ENCODE peak calls at places on chromosomes 12 and 14, in eight cellular contexts. One of them, this sample, is unnamed. For H3K9me3, the result is how much of the 10 kb centered on the place peaks cover.

GRCh38 chr14:51304428-51304827 is 64.4 kb downstream of the TMX1 start:
- DNase-seq in pancreas: no peak
- DNase-seq in esophagus squamous epithelium: no peak
- DNase-seq in upper lobe of right lung: no peak
- DNase-seq in PC-9: no peak
- DNase-seq in suprapubic skin: no peak
- DNase-seq in CD8-positive, alpha-beta memory T cell: no peak
- DNase-seq in neural progenitor cell: no peak
- DNase-seq in this sample: no peak

GRCh38 chr12:53006810-53007742 is 820 bp downstream of the EIF4B start:
- DNase-seq in CD8-positive, alpha-beta memory T cell: peak
- DNase-seq in suprapubic skin: peak
- DNase-seq in pancreas: peak
- DNase-seq in PC-9: peak
- DNase-seq in upper lobe of right lung: peak
- DNase-seq in esophagus squamous epithelium: peak
- DNase-seq in neural progenitor cell: peak
- DNase-seq in this sample: no peak

GRCh38 chr12:131853832-131854797 is 25.9 kb downstream of the MMP17 start:
- DNase-seq in neural progenitor cell: no peak
- DNase-seq in pancreas: no peak
- DNase-seq in upper lobe of right lung: no peak
- DNase-seq in suprapubic skin: peak
- DNase-seq in PC-9: no peak
- DNase-seq in esophagus squamous epithelium: no peak
- DNase-seq in CD8-positive, alpha-beta memory T cell: no peak
- DNase-seq in this sample: no peak

GRCh38 chr14:82009993-82010392 is 476.3 kb upstream of the SEL1L start:
- DNase-seq in upper lobe of right lung: no peak
- DNase-seq in pancreas: no peak
- DNase-seq in esophagus squamous epithelium: no peak
- DNase-seq in PC-9: no peak
- DNase-seq in neural progenitor cell: no peak
- DNase-seq in CD8-positive, alpha-beta memory T cell: no peak
- DNase-seq in suprapubic skin: no peak
- DNase-seq in this sample: no peak

GRCh38 chr14:88590173-88590572 is 27.3 kb downstream of the ZC3H14 start:
- DNase-seq in neural progenitor cell: no peak
- DNase-seq in CD8-positive, alpha-beta memory T cell: no peak
- DNase-seq in upper lobe of right lung: no peak
- DNase-seq in pancreas: no peak
- DNase-seq in esophagus squamous epithelium: no peak
- DNase-seq in suprapubic skin: no peak
- DNase-seq in PC-9: no peak
- DNase-seq in this sample: no peak

GRCh38 chr12:54082402-54082892 is 28.8 kb downstream of the HOXC4 start:
- DNase-seq in PC-9: no peak
- DNase-seq in suprapubic skin: no peak
- DNase-seq in esophagus squamous epithelium: no peak
- DNase-seq in upper lobe of right lung: no peak
- DNase-seq in neural progenitor cell: peak
- DNase-seq in pancreas: peak
- DNase-seq in CD8-positive, alpha-beta memory T cell: peak
- DNase-seq in this sample: no peak

GRCh38 chr14:23306412-23307145 is at the start of gene BCL2L2:
- DNase-seq in CD8-positive, alpha-beta memory T cell: no peak
- DNase-seq in esophagus squamous epithelium: no peak
- DNase-seq in upper lobe of right lung: peak
- DNase-seq in suprapubic skin: peak
- DNase-seq in pancreas: peak
- DNase-seq in neural progenitor cell: peak
- DNase-seq in PC-9: peak
- DNase-seq in this sample: no peak

GRCh38 chr12:12983420-12984035 is 16.5 kb downstream of the HEBP1 start:
- DNase-seq in esophagus squamous epithelium: no peak
- DNase-seq in upper lobe of right lung: no peak
- DNase-seq in CD8-positive, alpha-beta memory T cell: no peak
- DNase-seq in PC-9: peak
- DNase-seq in suprapubic skin: no peak
- DNase-seq in pancreas: peak
- DNase-seq in neural progenitor cell: no peak
- DNase-seq in this sample: no peak

GRCh38 chr14:105480165-105480564 is 5.5 kb downstream of the CRIP2 start:
- DNase-seq in esophagus squamous epithelium: no peak
- DNase-seq in CD8-positive, alpha-beta memory T cell: no peak
- DNase-seq in neural progenitor cell: no peak
- DNase-seq in pancreas: no peak
- DNase-seq in suprapubic skin: peak
- DNase-seq in PC-9: no peak
- DNase-seq in upper lobe of right lung: no peak
- DNase-seq in this sample: no peak

GRCh38 chr14:63045612-63046320 is 508 bp upstream of the KCNH5 start:
- DNase-seq in CD8-positive, alpha-beta memory T cell: no peak
- DNase-seq in upper lobe of right lung: peak
- DNase-seq in suprapubic skin: no peak
- DNase-seq in PC-9: no peak
- DNase-seq in pancreas: peak
- DNase-seq in esophagus squamous epithelium: no peak
- DNase-seq in neural progenitor cell: peak
- DNase-seq in this sample: no peak

GRCh38 chr14:22531451-22532344 is 57.3 kb downstream of the DAD1 start:
- DNase-seq in upper lobe of right lung: no peak
- DNase-seq in CD8-positive, alpha-beta memory T cell: no peak
- DNase-seq in neural progenitor cell: no peak
- DNase-seq in PC-9: no peak
- DNase-seq in pancreas: no peak
- DNase-seq in esophagus squamous epithelium: no peak
- DNase-seq in suprapubic skin: no peak
- DNase-seq in this sample: no peak

GRCh38 chr14:89457007-89457406 is 40.0 kb upstream of the FOXN3 start:
- DNase-seq in suprapubic skin: no peak
- DNase-seq in upper lobe of right lung: no peak
- DNase-seq in esophagus squamous epithelium: no peak
- DNase-seq in PC-9: no peak
- DNase-seq in neural progenitor cell: no peak
- DNase-seq in CD8-positive, alpha-beta memory T cell: no peak
- DNase-seq in pancreas: no peak
- DNase-seq in this sample: no peak

GRCh38 chr14:55221968-55222367 is 30.6 kb upstream of the DLGAP5 start:
- DNase-seq in neural progenitor cell: no peak
- DNase-seq in pancreas: no peak
- DNase-seq in esophagus squamous epithelium: no peak
- DNase-seq in PC-9: no peak
- DNase-seq in suprapubic skin: no peak
- DNase-seq in CD8-positive, alpha-beta memory T cell: no peak
- DNase-seq in upper lobe of right lung: no peak
- DNase-seq in this sample: no peak

GRCh38 chr14:61577506-61577931 is 117.8 kb upstream of the HIF1A start:
- DNase-seq in pancreas: no peak
- DNase-seq in PC-9: no peak
- DNase-seq in upper lobe of right lung: no peak
- DNase-seq in suprapubic skin: no peak
- DNase-seq in neural progenitor cell: no peak
- DNase-seq in CD8-positive, alpha-beta memory T cell: no peak
- DNase-seq in esophagus squamous epithelium: no peak
- DNase-seq in this sample: no peak

GRCh38 chr14:96980835-96981234 is 183.7 kb downstream of the VRK1 start:
- DNase-seq in PC-9: no peak
- DNase-seq in CD8-positive, alpha-beta memory T cell: no peak
- DNase-seq in esophagus squamous epithelium: no peak
- DNase-seq in neural progenitor cell: no peak
- DNase-seq in suprapubic skin: no peak
- DNase-seq in pancreas: no peak
- DNase-seq in upper lobe of right lung: no peak
- DNase-seq in this sample: no peak

GRCh38 chr14:77310041-77310440 is 10.6 kb downstream of the POMT2 start:
- DNase-seq in CD8-positive, alpha-beta memory T cell: no peak
- DNase-seq in PC-9: no peak
- DNase-seq in pancreas: no peak
- DNase-seq in esophagus squamous epithelium: no peak
- DNase-seq in neural progenitor cell: no peak
- DNase-seq in upper lobe of right lung: no peak
- DNase-seq in suprapubic skin: no peak
- DNase-seq in this sample: no peak

GRCh38 chr12:113261847-113262470 is 40.7 kb downstream of the TPCN1 start:
- DNase-seq in esophagus squamous epithelium: no peak
- DNase-seq in CD8-positive, alpha-beta memory T cell: no peak
- DNase-seq in pancreas: no peak
- DNase-seq in suprapubic skin: peak
- DNase-seq in PC-9: no peak
- DNase-seq in neural progenitor cell: no peak
- DNase-seq in upper lobe of right lung: no peak
- DNase-seq in this sample: no peak

GRCh38 chr14:95286649-95287048 is 33.1 kb downstream of the CLMN start:
- DNase-seq in neural progenitor cell: no peak
- DNase-seq in esophagus squamous epithelium: no peak
- DNase-seq in pancreas: no peak
- DNase-seq in upper lobe of right lung: no peak
- DNase-seq in CD8-positive, alpha-beta memory T cell: no peak
- DNase-seq in suprapubic skin: no peak
- DNase-seq in PC-9: no peak
- DNase-seq in this sample: peak

GRCh38 chr12:53737951-53738833 is 10.9 kb upstream of the CALCOCO1 start:
- DNase-seq in PC-9: no peak
- DNase-seq in neural progenitor cell: peak
- DNase-seq in esophagus squamous epithelium: no peak
- DNase-seq in CD8-positive, alpha-beta memory T cell: peak
- DNase-seq in upper lobe of right lung: peak
- DNase-seq in pancreas: no peak
- DNase-seq in suprapubic skin: no peak
- DNase-seq in this sample: no peak

GRCh38 chr14:94309721-94310120 is 13.4 kb downstream of the SERPINA6 start:
- DNase-seq in PC-9: no peak
- DNase-seq in upper lobe of right lung: no peak
- DNase-seq in pancreas: no peak
- DNase-seq in neural progenitor cell: no peak
- DNase-seq in CD8-positive, alpha-beta memory T cell: no peak
- DNase-seq in suprapubic skin: no peak
- DNase-seq in esophagus squamous epithelium: no peak
- DNase-seq in this sample: no peak

GRCh38 chr14:102016420-102017090 is 52.2 kb downstream of the DYNC1H1 start:
- DNase-seq in neural progenitor cell: no peak
- DNase-seq in PC-9: no peak
- DNase-seq in upper lobe of right lung: no peak
- DNase-seq in suprapubic skin: no peak
- DNase-seq in esophagus squamous epithelium: no peak
- DNase-seq in CD8-positive, alpha-beta memory T cell: no peak
- DNase-seq in pancreas: no peak
- DNase-seq in this sample: no peak

GRCh38 chr14:38122241-38122640 is 85.5 kb upstream of the SSTR1 start:
- DNase-seq in PC-9: no peak
- DNase-seq in suprapubic skin: no peak
- DNase-seq in upper lobe of right lung: no peak
- DNase-seq in CD8-positive, alpha-beta memory T cell: no peak
- DNase-seq in neural progenitor cell: no peak
- DNase-seq in esophagus squamous epithelium: no peak
- DNase-seq in pancreas: no peak
- DNase-seq in this sample: no peak

GRCh38 chr14:95360828-95361227 is 41.1 kb upstream of the CLMN start:
- DNase-seq in PC-9: no peak
- DNase-seq in esophagus squamous epithelium: no peak
- DNase-seq in neural progenitor cell: no peak
- DNase-seq in CD8-positive, alpha-beta memory T cell: no peak
- DNase-seq in upper lobe of right lung: no peak
- DNase-seq in suprapubic skin: no peak
- DNase-seq in pancreas: no peak
- DNase-seq in this sample: no peak

DNA sequence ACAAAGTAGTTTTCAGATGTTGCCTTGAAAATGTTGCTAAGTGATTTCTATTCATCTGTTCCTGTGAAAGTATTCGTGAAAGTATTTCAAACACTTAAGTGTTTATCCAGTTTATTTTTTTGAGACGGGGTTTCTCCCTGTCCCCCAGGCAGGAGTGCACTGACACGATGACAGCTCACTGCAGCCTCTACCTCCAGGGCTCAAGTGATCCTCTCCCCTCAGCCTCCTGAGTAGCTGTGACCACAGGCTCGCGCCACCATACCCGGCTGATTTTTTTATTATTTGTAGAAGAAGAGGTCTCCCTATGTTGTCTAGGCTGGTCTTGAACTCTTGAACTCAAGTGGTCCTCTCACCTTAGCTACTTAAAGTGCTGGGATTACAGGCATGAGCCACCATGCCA is 1.7 kb downstream of the ZDHHC17 start:
- DNase-seq in upper lobe of right lung: no peak
- DNase-seq in pancreas: no peak
- DNase-seq in CD8-positive, alpha-beta memory T cell: no peak
- DNase-seq in esophagus squamous epithelium: no peak
- DNase-seq in PC-9: no peak
- DNase-seq in suprapubic skin: no peak
- DNase-seq in neural progenitor cell: no peak
- DNase-seq in this sample: no peak
- H3K4me3 ChIP-seq in upper lobe of right lung: peak
- H3K4me3 ChIP-seq in pancreas: no peak
- H3K4me3 ChIP-seq in CD8-positive, alpha-beta memory T cell: no peak
- H3K4me3 ChIP-seq in esophagus squamous epithelium: peak
- H3K4me3 ChIP-seq in PC-9: peak
- H3K4me3 ChIP-seq in suprapubic skin: peak
- H3K4me3 ChIP-seq in neural progenitor cell: peak
- H3K4me3 ChIP-seq in this sample: peak

GRCh38 chr12:104902125-104902524 is 56.0 kb downstream of the SLC41A2 start:
- DNase-seq in PC-9: no peak
- DNase-seq in CD8-positive, alpha-beta memory T cell: no peak
- DNase-seq in esophagus squamous epithelium: no peak
- DNase-seq in neural progenitor cell: no peak
- DNase-seq in suprapubic skin: no peak
- DNase-seq in pancreas: no peak
- DNase-seq in upper lobe of right lung: no peak
- DNase-seq in this sample: no peak
- H3K9me3 ChIP-seq in PC-9: under half
- H3K9me3 ChIP-seq in CD8-positive, alpha-beta memory T cell: under half
- H3K9me3 ChIP-seq in esophagus squamous epithelium: under half
- H3K9me3 ChIP-seq in neural progenitor cell: under half
- H3K9me3 ChIP-seq in suprapubic skin: under half
- H3K9me3 ChIP-seq in pancreas: under half
- H3K9me3 ChIP-seq in upper lobe of right lung: under half
- H3K9me3 ChIP-seq in this sample: under half

GRCh38 chr12:68451261-68452091 is 119.3 kb upstream of the MDM1 start:
- DNase-seq in neural progenitor cell: no peak
- DNase-seq in upper lobe of right lung: no peak
- DNase-seq in PC-9: no peak
- DNase-seq in CD8-positive, alpha-beta memory T cell: no peak
- DNase-seq in esophagus squamous epithelium: no peak
- DNase-seq in pancreas: no peak
- DNase-seq in suprapubic skin: peak
- DNase-seq in this sample: no peak
- H3K4me3 ChIP-seq in neural progenitor cell: no peak
- H3K4me3 ChIP-seq in upper lobe of right lung: no peak
- H3K4me3 ChIP-seq in PC-9: no peak
- H3K4me3 ChIP-seq in CD8-positive, alpha-beta memory T cell: peak
- H3K4me3 ChIP-seq in esophagus squamous epithelium: peak
- H3K4me3 ChIP-seq in pancreas: no peak
- H3K4me3 ChIP-seq in suprapubic skin: no peak
- H3K4me3 ChIP-seq in this sample: no peak

DNA sequence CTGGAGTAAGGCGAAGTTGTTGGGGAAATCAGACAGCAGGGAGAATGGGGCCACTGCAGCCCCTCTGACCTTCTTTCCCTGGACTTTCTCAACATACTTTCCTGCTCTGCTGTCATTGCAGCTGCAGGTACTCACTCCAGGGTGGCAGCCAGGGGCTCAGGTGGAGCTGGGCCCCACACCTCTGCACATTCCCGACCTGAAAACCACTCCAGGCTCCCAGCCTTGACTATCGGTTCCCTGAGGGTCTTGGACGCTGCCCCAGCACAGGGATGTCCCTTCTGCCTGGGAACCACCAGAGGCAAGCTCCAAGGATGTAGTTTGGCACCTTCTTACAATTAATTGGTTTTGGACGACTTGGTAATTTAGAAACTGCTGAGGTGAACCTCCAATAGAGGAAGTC is 24.8 kb upstream of the CAPRIN2 start:
- DNase-seq in pancreas: no peak
- DNase-seq in PC-9: no peak
- DNase-seq in esophagus squamous epithelium: no peak
- DNase-seq in neural progenitor cell: no peak
- DNase-seq in CD8-positive, alpha-beta memory T cell: no peak
- DNase-seq in upper lobe of right lung: no peak
- DNase-seq in suprapubic skin: no peak
- DNase-seq in this sample: no peak
- H3K9me3 ChIP-seq in pancreas: under half
- H3K9me3 ChIP-seq in PC-9: under half
- H3K9me3 ChIP-seq in esophagus squamous epithelium: under half
- H3K9me3 ChIP-seq in neural progenitor cell: under half
- H3K9me3 ChIP-seq in CD8-positive, alpha-beta memory T cell: under half
- H3K9me3 ChIP-seq in upper lobe of right lung: under half
- H3K9me3 ChIP-seq in suprapubic skin: under half
- H3K9me3 ChIP-seq in this sample: under half